ENCODE peak calls at places on chromosomes 7 and 10, in seven cellular contexts. B, X, C, U, Y, R and W are unnamed samples.
A peak's percentile ranks its signal among the peaks of the same experiment; 100 is the strongest.

GRCh38 chr7:25025218-25025671 is 45.3 kb upstream of the OSBPL3 start:
- DNase-seq in U (peak; percentile 80), C (no peak), Y (no peak), R (no peak), B (no peak), X (peak; percentile 51), W (peak; percentile 94)

GRCh38 chr7:50621206-50621605 is 56.0 kb upstream of the DDC start:
- DNase-seq in Y (no peak), R (no peak), X (no peak), U (no peak), C (no peak), B (no peak), W (no peak)

GRCh38 chr10:10830316-10831061 is 187.2 kb upstream of the CELF2 start:
- DNase-seq in B (no peak), C (no peak), Y (no peak), X (no peak), R (no peak), U (peak; percentile 93), W (peak; percentile 92)

GRCh38 chr7:104509874-104510273 is 181.5 kb downstream of the LHFPL3 start:
- DNase-seq in R (no peak), Y (no peak), U (no peak), X (no peak), C (no peak), B (no peak), W (no peak)

GRCh38 chr7:8442814-8443304 is 9.4 kb downstream of the NXPH1 start:
- DNase-seq in R (peak; percentile 16), X (peak; percentile 87), B (no peak), Y (peak; percentile 90), U (peak; percentile 62), C (peak; percentile 87), W (no peak)

GRCh38 chr7:28055161-28055544 is 125.4 kb downstream of the JAZF1 start:
- DNase-seq in B (no peak), C (no peak), U (peak; percentile 66), R (no peak), Y (no peak), X (peak; percentile 53), W (peak; percentile 37)

GRCh38 chr7:20233362-20233761 is 16.2 kb upstream of the MACC1 start:
- DNase-seq in Y (no peak), B (no peak), U (no peak), X (no peak), C (no peak), R (no peak), W (no peak)

GRCh38 chr10:46288601-46289206 is 1.9 kb downstream of the ANTXRL start:
- DNase-seq in C (no peak), B (no peak), U (no peak), R (peak; percentile 42), Y (no peak), X (peak; percentile 54), W (no peak)

GRCh38 chr7:73582664-73583202 is 4.4 kb upstream of the TBL2 start:
- DNase-seq in Y (no peak), B (no peak), U (no peak), X (no peak), R (no peak), C (no peak), W (no peak)

GRCh38 chr7:35035511-35035921 is 1.8 kb downstream of the DPY19L1 start:
- DNase-seq in X (peak; percentile 93), Y (no peak), R (no peak), U (peak; percentile 46), B (no peak), C (no peak), W (peak; percentile 56)

GRCh38 chr10:5910323-5911100 is 20.5 kb downstream of the FBH1 start:
- DNase-seq in Y (no peak), C (no peak), X (no peak), R (no peak), B (no peak), U (no peak), W (no peak)

GRCh38 chr7:7157177-7157886 is 25.0 kb upstream of the C1GALT1 start:
- DNase-seq in Y (no peak), X (no peak), B (no peak), U (peak; percentile 22), C (no peak), R (no peak), W (peak; percentile 58)

GRCh38 chr10:47453435-47454293 is 30.3 kb downstream of the ANXA8 start:
- DNase-seq in C (no peak), R (no peak), U (no peak), Y (peak; percentile 26), X (no peak), B (no peak), W (no peak)

GRCh38 chr10:87842776-87843497 is 20.4 kb downstream of the KLLN start:
- DNase-seq in U (peak; percentile 79), X (no peak), Y (no peak), C (no peak), R (no peak), B (no peak), W (peak; percentile 84)

GRCh38 chr10:395665-396064 is 260.4 kb downstream of the ZMYND11 start:
- DNase-seq in X (no peak), B (no peak), Y (no peak), R (no peak), C (no peak), U (no peak), W (no peak)

GRCh38 chr7:45001138-45001694 is 1.2 kb downstream of the CCM2 start:
- DNase-seq in R (peak; percentile 34), Y (peak; percentile 44), B (no peak), U (peak; percentile 24), X (peak; percentile 67), C (no peak), W (no peak)

GRCh38 chr7:132155715-132156114 is 420.6 kb downstream of the PLXNA4 start:
- DNase-seq in C (no peak), B (no peak), X (no peak), R (no peak), Y (no peak), U (no peak), W (no peak)

GRCh38 chr10:99659868-99660366 is 608 bp downstream of the ENTPD7 start:
- DNase-seq in R (no peak), B (no peak), X (no peak), Y (no peak), U (peak; percentile 15), C (no peak), W (no peak)

GRCh38 chr7:19397917-19398316 is 252.7 kb upstream of the FERD3L start:
- DNase-seq in B (no peak), X (no peak), C (no peak), Y (no peak), U (no peak), R (no peak), W (peak; percentile 39)

GRCh38 chr10:31401287-31401686 is 82.3 kb downstream of the ZEB1 start:
- DNase-seq in Y (no peak), R (no peak), C (no peak), B (no peak), U (no peak), X (no peak), W (no peak)

GRCh38 chr7:45696476-45696875 is 122.3 kb downstream of the ADCY1 start:
- DNase-seq in X (no peak), U (no peak), C (no peak), Y (peak; percentile 15), B (no peak), R (no peak), W (no peak)

GRCh38 chr7:50436133-50436802 is 13.9 kb downstream of the FIGNL1 start:
- DNase-seq in U (peak; percentile 85), Y (no peak), R (peak; percentile 73), B (no peak), X (peak; percentile 75), C (no peak), W (peak; percentile 82)

GRCh38 chr7:36185092-36185491 is 32.0 kb downstream of the EEPD1 start:
- DNase-seq in C (no peak), X (no peak), R (no peak), B (no peak), U (no peak), Y (no peak), W (no peak)

GRCh38 chr7:105786520-105786919 is 89.9 kb downstream of the ATXN7L1 start:
- DNase-seq in B (no peak), C (no peak), Y (no peak), X (no peak), R (no peak), U (no peak), W (no peak)

GRCh38 chr10:126459032-126459831 is 71.0 kb upstream of the ADAM12 start:
- DNase-seq in X (peak; percentile 22), C (no peak), Y (no peak), U (peak; percentile 88), B (no peak), R (no peak), W (peak; percentile 52)

GRCh38 chr10:46227571-46228075 is 59.2 kb upstream of the ANTXRL start:
- DNase-seq in X (no peak), B (no peak), C (no peak), R (no peak), U (no peak), Y (no peak), W (no peak)

GRCh38 chr7:81693080-81693479 is 76.8 kb downstream of the HGF start:
- DNase-seq in B (no peak), X (no peak), U (no peak), Y (no peak), C (no peak), R (no peak), W (no peak)

GRCh38 chr10:114822771-114823463 is 1.3 kb downstream of the FHIP2A start:
- DNase-seq in R (peak; percentile 34), Y (no peak), C (no peak), U (peak; percentile 77), X (no peak), B (no peak), W (peak; percentile 74)

GRCh38 chr7:36079446-36080025 is 73.5 kb upstream of the EEPD1 start:
- DNase-seq in B (no peak), X (no peak), U (no peak), Y (no peak), C (no peak), R (no peak), W (no peak)

GRCh38 chr10:80805343-80806020 is 267.8 kb downstream of the SH2D4B start:
- DNase-seq in X (peak; percentile 11), Y (peak; percentile 38), R (no peak), C (no peak), B (no peak), U (no peak), W (no peak)
- H2AK5ac ChIP-seq in X (no peak overlapping the region), Y (no peak overlapping the region), R (no peak overlapping the region), C (no peak overlapping the region), B (no peak overlapping the region), U (no peak overlapping the region), W (no peak overlapping the region)

GRCh38 chr10:89064764-89065163 is 74.2 kb downstream of the FAS start:
- DNase-seq in B (no peak), X (no peak), Y (no peak), C (no peak), U (peak; percentile 58), R (no peak), W (no peak)
- H2AK5ac ChIP-seq in B (no peak overlapping the region), X (no peak overlapping the region), Y (no peak overlapping the region), C (no peak overlapping the region), U (no peak overlapping the region), R (no peak overlapping the region), W (no peak overlapping the region)

DNA sequence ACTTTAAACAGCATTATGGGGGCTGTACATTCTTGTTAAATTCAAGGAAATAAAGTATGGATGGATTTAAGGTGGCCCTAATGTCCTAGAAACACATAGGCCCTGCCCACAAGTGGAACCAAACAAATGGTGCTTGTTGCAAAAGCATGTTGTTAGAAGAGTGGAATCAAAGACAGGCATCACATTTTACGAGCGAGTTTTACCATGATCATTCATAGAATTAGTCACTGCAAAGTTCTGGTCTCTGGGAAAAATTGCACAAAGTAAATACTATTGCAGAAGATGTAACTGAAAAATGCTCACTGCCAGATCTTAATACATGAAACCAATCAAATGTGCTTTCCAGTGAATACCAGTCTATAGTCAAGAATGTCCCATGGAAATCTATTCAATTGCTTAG is 677.1 kb downstream of the PARD3 start:
- DNase-seq in B (no peak), U (peak; percentile 20), Y (no peak), R (no peak), X (no peak), C (no peak), W (no peak)
- H2AK5ac ChIP-seq in B (no peak overlapping the region), U (no peak overlapping the region), Y (no peak overlapping the region), R (no peak overlapping the region), X (no peak overlapping the region), C (no peak overlapping the region), W (no peak overlapping the region)

GRCh38 chr10:52276982-52277381 is 37.1 kb upstream of the DKK1 start:
- DNase-seq in C (no peak), U (no peak), B (no peak), R (no peak), X (no peak), Y (no peak), W (no peak)
- H2AK5ac ChIP-seq in C (no peak overlapping the region), U (no peak overlapping the region), B (no peak overlapping the region), R (no peak overlapping the region), X (no peak overlapping the region), Y (no peak overlapping the region), W (no peak overlapping the region)